ENCODE peak calls at places on chromosome 9, in seven cellular contexts. J is fibroblast of villous mesenchyme, H is HFF-Myc, Z is tibial nerve, W is RWPE1, Q is OCI-LY7, D is type B pancreatic cell. C is an unnamed sample.

GRCh38 chr9:87107072-87107471 is 159.8 kb upstream of the GAS1 start:
- DNase-seq in Z (no peak), Q (peak), J (no peak), W (peak), D (no peak), H (no peak), C (no peak)

GRCh38 chr9:91589101-91589553 is 165.5 kb upstream of the NFIL3 start:
- DNase-seq in W (no peak), H (peak), J (peak), D (no peak), Q (no peak), Z (peak), C (peak)

GRCh38 chr9:19488721-19489120 is 79.9 kb downstream of the ACER2 start:
- DNase-seq in D (no peak), W (no peak), H (no peak), Q (no peak), Z (no peak), J (no peak), C (no peak)

GRCh38 chr9:30800421-30800820 is 1584.0 kb upstream of the ACO1 start:
- DNase-seq in W (no peak), J (no peak), D (no peak), Z (no peak), Q (no peak), H (no peak), C (no peak)

GRCh38 chr9:132172185-132172584 is 10.3 kb downstream of the NTNG2 start:
- DNase-seq in J (no peak), H (no peak), W (no peak), D (no peak), Q (no peak), Z (no peak), C (no peak)

GRCh38 chr9:2872941-2873323 is 29.0 kb upstream of the PUM3 start:
- DNase-seq in Z (no peak), J (no peak), D (no peak), Q (no peak), H (no peak), W (no peak), C (no peak)

GRCh38 chr9:77017505-77017894 is 2.0 kb upstream of the FOXB2 start:
- DNase-seq in W (no peak), Q (no peak), H (no peak), J (no peak), D (no peak), Z (no peak), C (no peak)

GRCh38 chr9:116574027-116574679 is 113.0 kb upstream of the TRIM32 start:
- DNase-seq in Z (no peak), D (no peak), J (peak), Q (no peak), W (no peak), H (no peak), C (no peak)

GRCh38 chr9:77440057-77440456 is 208.1 kb downstream of the GNA14 start:
- DNase-seq in W (no peak), J (peak), Z (no peak), H (peak), Q (no peak), D (no peak), C (peak)

GRCh38 chr9:129601082-129601674 is 19.7 kb downstream of the C9orf50 start:
- DNase-seq in D (no peak), J (no peak), H (no peak), Z (no peak), Q (no peak), W (no peak), C (no peak)

GRCh38 chr9:4596165-4596922 is 65.8 kb upstream of the PLPP6 start:
- DNase-seq in J (peak), H (no peak), W (no peak), Z (peak), D (no peak), Q (peak), C (no peak)

GRCh38 chr9:31542384-31543055 is 841.9 kb upstream of the ACO1 start:
- DNase-seq in D (no peak), H (no peak), J (peak), Z (peak), W (peak), Q (peak), C (peak)

GRCh38 chr9:76877961-76878360 is 28.0 kb downstream of the PRUNE2 start:
- DNase-seq in W (no peak), Q (no peak), D (no peak), H (no peak), Z (no peak), J (no peak), C (no peak)

GRCh38 chr9:124730772-124731171 is 40.3 kb downstream of the NR6A1 start:
- DNase-seq in H (no peak), Q (no peak), D (no peak), W (no peak), J (no peak), Z (no peak), C (no peak)

GRCh38 chr9:38700695-38701094 is 19.2 kb downstream of the FAM240B start:
- DNase-seq in D (no peak), Z (peak), W (peak), H (no peak), Q (no peak), J (no peak), C (peak)

GRCh38 chr9:108035485-108035884 is 545.9 kb upstream of the KLF4 start:
- DNase-seq in J (peak), H (no peak), D (no peak), Z (no peak), Q (no peak), W (no peak), C (no peak)

GRCh38 chr9:133375116-133375723 is 640 bp downstream of the SURF4 start:
- DNase-seq in H (no peak), J (peak), Z (no peak), Q (peak), W (peak), D (no peak), C (peak)

GRCh38 chr9:98410185-98410697 is 154.8 kb upstream of the TBC1D2 start:
- DNase-seq in W (peak), Z (no peak), J (peak), Q (peak), H (peak), D (no peak), C (peak)

GRCh38 chr9:70484232-70485130 is 70.0 kb upstream of the KLF9 start:
- DNase-seq in D (no peak), H (no peak), W (peak), J (peak), Q (peak), Z (peak), C (peak)

GRCh38 chr9:116860509-116861120 is 173.5 kb downstream of the TRIM32 start:
- DNase-seq in W (peak), D (no peak), Q (peak), J (peak), H (peak), Z (peak), C (peak)

GRCh38 chr9:117494401-117495130 is 79.7 kb upstream of the ASTN2 start:
- DNase-seq in W (no peak), Z (no peak), D (no peak), H (no peak), J (peak), Q (no peak), C (no peak)

GRCh38 chr9:113462781-113463286 is 693 bp upstream of the RGS3 start:
- DNase-seq in J (no peak), Z (no peak), W (no peak), H (no peak), Q (no peak), D (no peak), C (no peak)

GRCh38 chr9:1200847-1201251 is 150.7 kb downstream of the DMRT2 start:
- DNase-seq in H (no peak), Q (no peak), W (no peak), J (no peak), D (no peak), Z (no peak), C (no peak)

GRCh38 chr9:116137010-116137409 is 16.6 kb upstream of the PAPPA start:
- DNase-seq in Z (no peak), Q (no peak), D (no peak), H (no peak), W (no peak), J (no peak), C (no peak)

GRCh38 chr9:32294051-32294600 is 90.3 kb upstream of the ACO1 start:
- DNase-seq in W (no peak), Z (no peak), Q (no peak), D (no peak), H (no peak), J (peak), C (no peak)

GRCh38 chr9:27125936-27126335 is 16.9 kb downstream of the TEK start:
- DNase-seq in Z (no peak), H (no peak), D (no peak), J (peak), Q (no peak), W (no peak), C (no peak)

GRCh38 chr9:133258061-133259015 is 16.7 kb downstream of the ABO start:
- DNase-seq in Q (no peak), D (no peak), H (no peak), J (no peak), Z (no peak), W (no peak), C (no peak)

GRCh38 chr9:110703669-110704068 is 35.1 kb downstream of the MUSK start:
- DNase-seq in H (no peak), W (no peak), Q (no peak), J (no peak), Z (no peak), D (no peak), C (no peak)

GRCh38 chr9:135787317-135787716 is 85.3 kb downstream of the KCNT1 start:
- DNase-seq in Q (no peak), D (no peak), Z (no peak), W (no peak), J (no peak), H (no peak), C (no peak)

GRCh38 chr9:5838884-5839571 is 6.1 kb upstream of the ERMP1 start:
- DNase-seq in J (peak), W (peak), H (no peak), Z (no peak), Q (peak), D (no peak), C (peak)

GRCh38 chr9:137866226-137867141 is 11.1 kb upstream of the CACNA1B start:
- DNase-seq in J (no peak), D (no peak), Q (no peak), H (no peak), W (no peak), Z (no peak), C (no peak)

GRCh38 chr9:573551-574410 is 267.7 kb upstream of the DMRT1 start:
- DNase-seq in Q (no peak), H (no peak), Z (no peak), W (no peak), D (no peak), J (no peak), C (no peak)

GRCh38 chr9:127917603-127918002 is 762 bp upstream of the ST6GALNAC4 start:
- DNase-seq in J (no peak), Q (peak), Z (no peak), W (no peak), D (no peak), H (no peak), C (no peak)
- TF ChIP-seq CTCF in J (no peak), Q (no peak), Z (no peak), W (no peak), D (no peak), H (no peak), C (no peak)

GRCh38 chr9:33820231-33820745 is 3.3 kb downstream of the UBE2R2 start:
- DNase-seq in D (no peak), W (no peak), H (no peak), Q (no peak), J (no peak), Z (no peak), C (no peak)

GRCh38 chr9:33816327-33817252 is at the start of gene UBE2R2:
- DNase-seq in H (peak), Q (peak), D (peak), Z (peak), J (peak), W (peak), C (peak)

GRCh38 chr9:33818167-33818831 is 1.3 kb downstream of the UBE2R2 start:
- DNase-seq in Q (peak), H (no peak), J (no peak), D (no peak), Z (no peak), W (no peak), C (no peak)

GRCh38 chr9:33817327-33818166 is 587 bp downstream of the UBE2R2 start:
- DNase-seq in J (peak), H (peak), Z (peak), Q (peak), W (peak), D (peak), C (peak)

DNA sequence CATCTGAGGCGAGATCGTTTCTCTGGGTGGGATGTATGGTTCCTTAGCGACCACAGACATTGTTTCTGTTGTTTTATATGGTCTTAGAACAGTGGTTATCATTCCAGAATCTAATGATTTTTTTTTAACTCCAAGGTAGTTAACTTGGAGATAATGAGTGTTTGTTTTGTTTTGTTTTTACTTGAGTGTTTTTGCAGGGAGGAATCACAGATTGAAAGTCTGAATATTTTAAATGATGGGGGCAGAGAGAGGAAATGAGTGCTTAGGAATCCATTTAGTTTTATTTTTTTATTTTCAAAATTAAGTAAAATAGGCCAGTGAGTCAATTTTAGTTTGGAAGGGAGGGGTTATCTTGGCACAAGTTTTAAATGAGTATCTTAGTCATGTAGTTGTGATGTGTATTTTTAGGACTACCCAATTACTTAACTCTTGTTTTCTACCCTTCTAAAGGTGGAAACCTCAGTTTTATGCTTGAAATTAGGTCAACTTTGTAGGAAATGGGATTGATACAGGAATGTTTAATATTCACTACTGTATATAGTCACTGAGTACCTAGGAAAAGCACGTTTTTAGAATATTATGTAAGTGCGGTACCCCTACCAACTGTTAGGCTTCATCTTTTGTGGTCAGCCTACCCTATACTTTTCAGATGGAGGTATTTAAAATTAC is 2.0 kb downstream of the UBE2R2 start:
- DNase-seq in W (peak), D (no peak), Z (no peak), Q (no peak), H (no peak), J (peak), C (no peak)
- TF ChIP-seq CTCF in W (no peak), D (no peak), Z (no peak), Q (no peak), H (no peak), J (no peak), C (no peak)

GRCh38 chr9:17081814-17082213 is 53.0 kb upstream of the CNTLN start:
- DNase-seq in W (no peak), D (no peak), Z (no peak), Q (no peak), J (no peak), H (no peak), C (no peak)

GRCh38 chr9:17081351-17081750 is 53.5 kb upstream of the CNTLN start:
- DNase-seq in W (no peak), H (no peak), J (no peak), Z (no peak), D (no peak), Q (no peak), C (no peak)

DNA sequence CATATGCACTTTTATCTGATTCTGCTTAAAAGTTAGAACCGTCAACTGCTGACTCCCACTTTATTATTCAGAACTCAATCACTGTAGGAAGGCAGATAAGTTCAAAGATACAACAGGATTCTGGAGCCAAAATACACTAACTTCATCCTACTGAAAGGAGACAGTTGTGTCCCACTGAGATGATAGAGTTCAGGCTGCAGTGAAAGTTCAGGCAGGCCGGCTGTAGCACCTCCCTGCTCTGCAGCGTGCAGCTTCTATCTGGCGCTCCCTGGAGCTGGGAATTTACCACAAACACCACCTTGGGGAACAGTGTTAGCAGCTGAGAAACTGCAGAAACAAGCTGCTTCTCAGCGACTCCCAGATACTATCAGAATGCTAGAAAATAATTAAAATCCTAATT is 52.5 kb upstream of the CNTLN start:
- DNase-seq in W (no peak), Z (peak), D (no peak), H (no peak), Q (no peak), J (peak), C (peak)
- TF ChIP-seq CTCF in W (no peak), Z (no peak), D (no peak), H (no peak), Q (no peak), J (no peak), C (peak)

DNA sequence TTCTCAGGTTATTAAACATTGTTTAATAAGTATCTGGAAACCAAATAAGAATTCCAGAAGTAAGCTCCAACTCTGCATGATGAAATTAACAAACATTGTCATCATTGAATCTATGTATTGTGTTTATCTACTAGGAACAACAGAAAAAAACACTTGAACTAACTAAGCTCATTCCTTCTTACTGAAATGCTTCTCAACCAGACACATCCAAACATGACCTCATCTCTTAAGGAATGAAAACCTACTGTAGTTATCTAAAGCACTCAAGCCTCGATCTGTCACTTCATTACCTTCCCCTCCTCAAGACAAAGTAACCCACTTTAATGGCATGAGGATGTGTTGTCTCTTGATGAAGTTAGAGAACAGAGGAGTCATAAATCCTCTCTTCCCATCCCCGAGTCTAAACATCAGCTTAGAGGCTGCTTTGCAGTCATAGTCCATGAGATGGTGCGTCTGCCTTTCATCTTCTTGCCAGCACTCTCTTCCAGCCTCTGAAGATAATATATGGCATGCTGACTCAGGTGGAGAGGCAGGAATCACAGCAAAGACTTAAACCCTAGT is 86.5 kb downstream of the CEMIP2 start:
- DNase-seq in Q (no peak), H (no peak), Z (no peak), D (no peak), J (peak), W (no peak), C (peak)
- TF ChIP-seq CTCF in Q (no peak), H (no peak), Z (no peak), D (no peak), J (no peak), W (no peak), C (peak)

GRCh38 chr9:12426198-12426864 is 266.9 kb upstream of the TYRP1 start:
- DNase-seq in H (no peak), Q (no peak), J (peak), Z (no peak), W (peak), D (no peak), C (no peak)
- TF ChIP-seq CTCF in H (no peak), Q (peak), J (no peak), Z (no peak), W (no peak), D (peak), C (no peak)

GRCh38 chr9:82912639-82913038 is 150.3 kb downstream of the RASEF start:
- DNase-seq in Z (no peak), D (no peak), W (peak), Q (no peak), H (no peak), J (no peak), C (no peak)
- TF ChIP-seq CTCF in Z (no peak), D (no peak), W (peak), Q (peak), H (no peak), J (peak), C (peak)

DNA sequence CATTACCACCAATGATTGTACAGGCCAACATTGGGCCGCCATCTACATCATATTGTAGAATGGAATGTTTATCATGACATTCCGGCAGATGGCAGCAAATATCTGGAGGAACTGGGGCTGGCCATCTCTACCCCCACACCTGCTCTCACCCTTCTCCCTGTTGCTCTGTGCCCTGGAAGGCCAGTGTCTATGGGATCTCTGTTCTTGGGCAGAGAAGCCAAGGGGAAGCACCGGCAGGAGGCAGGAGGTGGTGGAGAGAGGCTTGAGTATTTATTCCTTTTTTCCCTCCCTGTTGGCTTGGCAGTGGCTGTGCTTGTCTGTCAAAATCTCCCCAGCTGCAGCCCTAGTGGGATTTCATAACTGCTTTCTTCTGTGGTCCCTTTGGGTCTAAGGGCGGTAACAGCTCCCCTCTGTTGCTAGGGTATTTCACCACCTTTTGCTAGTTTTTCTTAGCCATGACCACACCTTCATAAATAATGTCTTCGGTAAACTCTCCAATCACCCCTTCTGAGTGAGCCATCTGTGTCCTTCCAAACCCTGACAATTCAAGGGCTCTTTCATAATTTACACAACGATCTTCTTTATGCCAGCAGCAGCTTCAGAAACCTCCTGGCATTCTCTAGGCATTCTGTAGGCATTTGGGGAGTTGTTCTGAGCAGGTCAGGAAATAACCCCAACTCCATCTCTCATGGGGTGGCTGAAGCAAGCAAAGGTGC is 225.8 kb downstream of the MELK start:
- DNase-seq in D (no peak), J (no peak), Q (no peak), W (peak), H (no peak), Z (no peak), C (no peak)
- TF ChIP-seq CTCF in D (peak), J (no peak), Q (no peak), W (no peak), H (no peak), Z (no peak), C (no peak)

GRCh38 chr9:68685770-68686169 is 19.3 kb upstream of the PIP5K1B start:
- DNase-seq in Q (peak), Z (no peak), W (no peak), H (no peak), J (no peak), D (no peak), C (no peak)
- TF ChIP-seq CTCF in Q (peak), Z (no peak), W (no peak), H (no peak), J (peak), D (peak), C (no peak)

DNA sequence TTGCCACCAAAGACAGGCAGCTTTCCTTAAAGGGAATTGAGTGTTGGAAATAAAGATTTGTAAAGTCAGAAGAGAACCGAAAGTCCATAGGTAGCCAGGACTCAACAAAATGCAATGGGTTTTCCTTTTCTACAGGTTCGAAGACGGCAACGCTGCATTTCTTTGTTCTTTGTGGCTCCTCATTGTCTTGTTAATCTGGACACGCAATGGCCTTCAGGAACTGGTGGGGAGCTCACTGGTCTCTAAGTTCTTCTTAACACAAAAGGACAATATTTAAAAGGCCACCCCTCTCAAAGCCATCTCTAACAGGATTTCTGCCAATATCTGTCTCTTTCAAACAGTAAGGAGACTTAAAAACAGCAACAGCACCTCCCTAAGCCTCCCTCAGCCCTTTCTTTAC is 170.6 kb downstream of the RMI1 start:
- DNase-seq in H (no peak), J (no peak), D (no peak), Q (no peak), W (no peak), Z (no peak), C (no peak)
- TF ChIP-seq CTCF in H (no peak), J (no peak), D (no peak), Q (no peak), W (no peak), Z (no peak), C (no peak)